ENCODE peak calls at places on chromosomes 3 and 15, in ten cellular contexts. E is vagina, M is lung, Q is thyroid gland, Y is A673, P is transverse colon, G is body of pancreas, V is fibroblast of lung, N is stomach, T is tibial nerve. L is an unnamed sample. For H3K4me1, the result is how much of the 10 kb centered on the place peaks cover.

GRCh38 chr3:30695302-30696061 is 89.1 kb downstream of the TGFBR2 start:
- DNase-seq in M (no peak), V (no peak), T (no peak), G (no peak), P (no peak), Y (no peak), N (no peak), E (no peak), Q (no peak), L (no peak)

GRCh38 chr3:134762016-134762415 is 33.0 kb upstream of the EPHB1 start:
- DNase-seq in Y (no peak), Q (no peak), M (peak), E (peak), P (no peak), N (no peak), T (no peak), V (no peak), G (no peak), L (no peak)

GRCh38 chr3:58628823-58629562 is 37.6 kb downstream of the FAM3D start:
- DNase-seq in M (no peak), P (peak), Q (no peak), V (peak), G (peak), E (no peak), Y (peak), N (no peak), T (peak), L (peak)

GRCh38 chr3:188244395-188244861 is 90.5 kb downstream of the LPP start:
- DNase-seq in Q (no peak), M (no peak), P (no peak), G (no peak), E (no peak), V (peak), Y (peak), N (no peak), T (no peak), L (no peak)

GRCh38 chr3:116129187-116129945 is 315.9 kb downstream of the LSAMP start:
- DNase-seq in P (no peak), E (no peak), Q (no peak), M (no peak), N (no peak), G (no peak), T (no peak), Y (no peak), V (no peak), L (no peak)

GRCh38 chr15:83899670-83900069 is 245.7 kb downstream of the ADAMTSL3 start:
- DNase-seq in N (no peak), G (no peak), M (no peak), P (no peak), Y (no peak), Q (no peak), T (no peak), V (no peak), E (no peak), L (no peak)

GRCh38 chr15:60922736-60923135 is 306.4 kb downstream of the RORA start:
- DNase-seq in Y (no peak), M (no peak), Q (no peak), N (no peak), V (no peak), T (no peak), P (no peak), E (no peak), G (no peak), L (no peak)

GRCh38 chr15:30816430-30816829 is 87.3 kb upstream of the FAN1 start:
- DNase-seq in E (no peak), M (no peak), P (no peak), Q (no peak), G (no peak), N (no peak), T (no peak), V (no peak), Y (no peak), L (no peak)

GRCh38 chr15:69749797-69750196 is 297.2 kb downstream of the RPLP1 start:
- DNase-seq in V (no peak), G (no peak), M (no peak), N (no peak), P (no peak), T (no peak), Q (no peak), Y (peak), E (no peak), L (no peak)
- TF ChIP-seq CTCF in V (no peak), G (no peak), M (no peak), N (no peak), P (peak), T (no peak), Q (no peak), Y (peak), E (no peak), L (peak)

GRCh38 chr3:128052831-128053419 is 688 bp downstream of the SEC61A1 start:
- DNase-seq in T (no peak), G (no peak), E (no peak), M (no peak), Y (no peak), N (no peak), Q (no peak), P (no peak), V (no peak), L (no peak)

GRCh38 chr3:128053614-128054013 is 1.4 kb downstream of the SEC61A1 start:
- DNase-seq in M (no peak), Q (no peak), G (no peak), E (no peak), N (no peak), Y (no peak), T (no peak), P (no peak), V (no peak), L (no peak)

GRCh38 chr3:128054363-128054762 is 2.1 kb downstream of the SEC61A1 start:
- DNase-seq in V (peak), Q (peak), N (no peak), M (no peak), G (peak), T (no peak), E (no peak), P (no peak), Y (no peak), L (no peak)

GRCh38 chr3:128051837-128052766 is at the start of gene SEC61A1:
- DNase-seq in G (peak), V (peak), N (peak), P (peak), T (peak), Y (peak), M (peak), E (no peak), Q (peak), L (peak)

DNA sequence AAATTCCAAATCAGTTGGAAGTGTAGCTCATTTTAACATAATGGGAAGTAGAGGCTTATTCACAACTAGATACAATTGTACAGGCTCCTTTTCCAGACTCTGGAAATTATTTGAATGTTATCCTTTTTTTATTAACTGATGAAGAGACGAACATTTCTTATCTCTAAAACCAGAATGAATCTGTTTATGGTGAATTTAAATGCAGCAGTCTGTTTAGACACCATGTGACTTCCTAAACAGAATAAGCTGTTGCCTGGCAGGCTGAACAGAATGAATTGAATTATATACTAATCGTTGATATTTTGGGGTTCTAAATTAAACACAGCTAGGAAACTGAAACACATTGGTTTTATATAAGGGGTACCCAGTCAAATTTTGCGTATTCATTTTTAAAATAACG is 4.0 kb downstream of the SEC61A1 start:
- DNase-seq in E (no peak), G (no peak), V (no peak), P (no peak), M (no peak), Y (no peak), Q (no peak), T (no peak), N (no peak), L (no peak)
- H3K4me1 ChIP-seq in E (under half), G (half or more), V (under half), P (under half), M (under half), Y (under half), Q (under half), T (under half), N (under half), L (under half)

DNA sequence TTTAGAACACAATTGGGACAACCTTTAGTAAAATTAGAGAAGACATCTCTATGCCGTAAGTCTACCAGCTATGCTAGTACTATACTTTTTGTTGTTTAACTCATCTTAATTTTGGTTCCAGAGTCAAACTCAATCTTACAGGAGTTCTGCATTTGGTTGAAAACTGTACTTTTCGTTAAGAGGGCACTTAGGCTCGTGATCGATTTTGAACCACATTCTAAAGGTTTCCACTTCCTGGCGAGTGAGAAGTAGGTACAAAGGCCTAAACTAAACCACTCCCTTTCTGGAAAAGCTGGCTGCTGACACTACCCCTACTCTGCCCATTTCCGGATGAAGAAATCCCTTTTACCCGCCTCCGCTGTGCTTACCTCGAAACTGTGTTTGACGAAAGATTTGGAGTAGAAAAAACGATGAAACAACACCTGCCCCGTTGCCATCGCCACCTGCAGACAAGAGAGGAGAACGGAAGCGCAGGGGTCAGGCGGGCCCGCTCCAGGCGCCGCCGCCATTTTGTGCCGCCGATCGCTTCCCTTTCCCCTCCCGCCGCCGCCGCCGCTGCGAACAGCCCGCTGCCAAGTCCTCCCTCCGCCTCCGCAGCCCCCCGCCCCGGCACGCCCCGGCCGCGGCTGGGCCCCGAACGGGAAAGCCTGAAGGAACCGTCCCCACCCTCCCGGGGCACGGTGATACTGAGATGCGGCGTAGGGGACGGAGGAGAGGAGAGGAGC is 748 bp downstream of the CCNL1 start:
- DNase-seq in Q (peak), E (no peak), N (peak), Y (peak), T (no peak), P (peak), M (peak), V (peak), G (peak), L (peak)
- TF ChIP-seq CTCF in Q (no peak), E (no peak), N (no peak), Y (peak), T (no peak), P (no peak), M (no peak), V (no peak), G (peak), L (no peak)

DNA sequence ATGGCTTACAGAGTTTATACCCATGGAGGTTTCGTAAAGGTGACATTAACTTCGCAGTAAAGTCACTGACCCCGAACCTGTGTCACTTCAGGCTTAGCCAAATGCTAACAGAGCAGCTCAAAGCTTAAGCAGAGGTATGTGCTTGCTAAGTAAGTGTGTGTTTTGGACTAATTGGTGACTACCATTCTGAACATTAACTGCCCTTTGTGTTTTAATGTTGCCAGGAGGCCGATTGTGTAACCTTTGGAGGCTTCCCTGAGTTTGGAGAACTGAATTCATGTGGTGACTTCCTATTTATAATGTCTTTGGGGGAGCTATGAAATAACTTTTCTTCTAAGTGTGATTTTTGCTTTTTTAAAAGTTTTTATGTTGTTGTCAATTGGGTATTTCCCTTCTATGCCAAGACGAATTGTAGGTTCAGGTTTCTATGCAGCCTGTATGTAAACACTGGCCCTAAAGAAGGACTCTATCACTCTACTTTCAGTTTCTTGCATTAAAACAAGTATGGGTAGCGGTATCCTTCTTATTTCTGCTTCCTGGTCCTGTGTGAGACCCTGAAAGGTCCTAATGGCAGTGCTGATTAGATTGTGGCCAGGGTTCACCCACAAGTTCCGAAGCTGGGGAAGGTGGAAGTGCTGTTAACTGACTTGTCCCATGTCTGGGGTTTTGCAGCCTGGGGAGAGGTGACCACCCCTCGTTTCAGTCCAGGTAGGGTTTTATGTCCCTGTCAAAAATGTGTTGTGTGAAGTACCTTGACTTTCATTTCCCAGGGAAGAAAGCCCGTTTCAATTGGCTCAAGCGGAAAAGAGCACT is 86.3 kb downstream of the IGF1R start:
- DNase-seq in E (no peak), Y (no peak), Q (no peak), M (no peak), P (no peak), G (no peak), N (no peak), V (no peak), T (no peak), L (no peak)
- H3K4me1 ChIP-seq in E (half or more), Y (under half), Q (under half), M (under half), P (under half), G (half or more), N (under half), V (under half), T (under half), L (under half)

DNA sequence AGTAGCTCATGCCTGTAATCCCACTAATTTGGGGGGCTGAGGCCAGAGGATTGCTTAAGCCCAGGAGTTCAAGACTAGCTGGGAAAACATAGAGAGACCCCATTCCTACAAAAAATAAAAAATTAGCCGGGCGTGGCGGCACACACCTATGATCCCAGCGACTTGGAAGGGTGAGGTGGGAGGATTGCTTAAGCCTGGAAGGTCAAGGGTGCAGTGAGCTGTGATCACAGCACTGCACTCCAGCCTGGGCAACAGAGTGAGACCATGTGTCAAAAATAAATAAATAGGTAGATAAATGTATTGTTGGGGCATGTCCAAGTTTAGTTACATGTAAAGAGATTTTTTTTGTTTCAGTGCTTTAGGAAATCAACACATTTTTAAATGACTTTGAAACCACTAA is 36.4 kb downstream of the SLC12A1 start:
- DNase-seq in T (no peak), V (no peak), P (no peak), Q (peak), M (no peak), Y (no peak), N (no peak), G (no peak), E (no peak), L (no peak)
- TF ChIP-seq CTCF in T (no peak), V (no peak), P (no peak), Q (no peak), M (no peak), Y (no peak), N (no peak), G (no peak), E (no peak), L (no peak)

GRCh38 chr15:63196846-63197245 is 7.4 kb downstream of the RAB8B start:
- DNase-seq in G (no peak), P (no peak), M (no peak), N (no peak), E (no peak), Q (no peak), T (no peak), V (no peak), Y (no peak), L (no peak)
- H3K4me1 ChIP-seq in G (under half), P (under half), M (under half), N (under half), E (half or more), Q (under half), T (under half), V (under half), Y (under half), L (under half)

L was measured in colonic mucosa.